ENCODE peak calls at places on chromosome X, in seven cellular contexts. G is suprapubic skin, H is sigmoid colon, Q is GM23338, U is upper lobe of left lung, A is transverse colon, E is prostate gland. K is an unnamed sample. For H3K4me1, the result is how much of the 10 kb centered on the place peaks cover.

GRCh38 chrX:111169141-111169540 is 73.2 kb downstream of the PAK3 start:
- DNase-seq in G (no peak), H (no peak), U (no peak), A (no peak), Q (no peak), E (no peak), K (no peak)

GRCh38 chrX:152991123-152991522 is 2.8 kb downstream of the PNMA5 start:
- DNase-seq in A (no peak), G (no peak), H (no peak), Q (no peak), U (no peak), E (no peak), K (no peak)

GRCh38 chrX:72545990-72546389 is 26.7 kb downstream of the HDAC8 start:
- DNase-seq in G (no peak), U (no peak), A (peak), E (no peak), Q (peak), H (no peak), K (no peak)

GRCh38 chrX:46408553-46409407 is 136.4 kb downstream of the ZNF674 start:
- DNase-seq in H (peak), Q (peak), G (peak), E (peak), A (peak), U (peak), K (no peak)

GRCh38 chrX:67544281-67544680 is 460 bp downstream of the AR start:
- DNase-seq in H (peak), E (peak), U (no peak), Q (peak), A (no peak), G (no peak), K (no peak)

GRCh38 chrX:114581528-114582263 is 2.2 kb upstream of the HTR2C start:
- DNase-seq in A (no peak), U (no peak), E (no peak), H (no peak), Q (peak), G (no peak), K (no peak)

GRCh38 chrX:45352588-45352987 is 151.9 kb upstream of the DIPK2B start:
- DNase-seq in G (no peak), E (no peak), A (no peak), U (no peak), Q (no peak), H (no peak), K (no peak)

GRCh38 chrX:150643958-150644357 is 49.2 kb upstream of the MTMR1 start:
- DNase-seq in H (no peak), U (no peak), E (no peak), G (no peak), Q (no peak), A (no peak), K (no peak)

GRCh38 chrX:123835661-123836371 is 24.0 kb upstream of the XIAP start:
- DNase-seq in A (peak), G (no peak), E (no peak), U (no peak), Q (no peak), H (no peak), K (no peak)

GRCh38 chrX:28888421-28888820 is 301.2 kb downstream of the IL1RAPL1 start:
- DNase-seq in E (no peak), Q (no peak), G (no peak), U (no peak), A (no peak), H (no peak), K (no peak)

DNA sequence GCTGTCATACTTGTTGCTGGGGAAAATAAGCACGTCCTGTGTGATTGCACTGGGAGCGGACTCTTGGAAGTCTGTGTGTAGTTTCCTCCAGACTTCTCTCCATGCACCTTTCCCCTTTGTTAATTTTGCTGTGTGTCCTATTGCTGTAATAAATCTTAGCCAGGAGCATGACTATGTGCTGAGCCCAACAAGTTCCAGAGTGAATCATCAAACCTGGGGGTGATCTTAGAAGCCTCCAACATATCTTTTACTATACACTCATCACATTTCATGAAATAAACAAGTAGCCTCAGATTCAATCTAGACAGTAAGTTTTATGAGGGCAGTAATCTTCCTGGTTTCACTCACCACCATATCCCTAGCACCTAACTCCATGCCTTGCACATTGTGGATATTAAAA is 43.3 kb upstream of the FGF13 start:
- DNase-seq in A (no peak), H (no peak), G (no peak), U (no peak), Q (no peak), E (no peak), K (no peak)
- H3K4me3 ChIP-seq in A (no peak), H (no peak), G (no peak), U (no peak), Q (no peak), E (no peak), K (no peak)

GRCh38 chrX:18949902-18950301 is 34.0 kb downstream of the PHKA2 start:
- DNase-seq in H (no peak), U (no peak), G (no peak), E (no peak), Q (no peak), A (no peak), K (no peak)

GRCh38 chrX:18951032-18951431 is 32.9 kb downstream of the PHKA2 start:
- DNase-seq in H (no peak), U (no peak), A (no peak), G (no peak), E (no peak), Q (peak), K (no peak)

GRCh38 chrX:18956322-18957032 is 27.4 kb downstream of the PHKA2 start:
- DNase-seq in U (no peak), A (no peak), Q (no peak), H (no peak), E (no peak), G (no peak), K (no peak)

DNA sequence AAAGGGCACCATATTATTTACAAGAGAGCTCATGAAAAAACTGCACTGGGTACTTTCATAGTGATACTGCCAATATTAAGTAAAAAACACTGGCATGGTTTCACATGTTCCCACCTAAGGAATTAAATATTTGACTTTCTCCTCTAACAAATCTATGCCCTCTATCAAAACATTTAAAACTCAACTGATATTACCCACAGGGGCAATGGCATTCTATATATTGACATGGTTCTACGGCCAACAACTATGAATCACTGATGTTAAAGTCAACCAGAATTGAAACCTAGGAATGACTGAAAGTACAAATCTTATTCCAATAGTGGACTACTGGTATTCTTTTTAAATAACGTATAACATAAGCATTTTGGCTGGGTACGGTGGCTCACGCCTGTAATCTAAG is 28.2 kb downstream of the PHKA2 start:
- DNase-seq in E (no peak), A (no peak), U (no peak), G (no peak), H (no peak), Q (no peak), K (no peak)
- TF ChIP-seq POLR2AphosphoS5 in E (no peak), A (no peak), U (no peak), G (no peak), H (no peak), Q (no peak), K (no peak)

GRCh38 chrX:83512111-83512510 is 4.0 kb downstream of the POU3F4 start:
- DNase-seq in H (no peak), U (no peak), E (no peak), G (no peak), A (no peak), Q (no peak), K (no peak)

GRCh38 chrX:83508526-83509245 is 596 bp downstream of the POU3F4 start:
- DNase-seq in U (no peak), E (no peak), H (no peak), A (no peak), G (no peak), Q (no peak), K (no peak)

GRCh38 chrX:83511208-83511607 is 3.1 kb downstream of the POU3F4 start:
- DNase-seq in G (no peak), H (no peak), Q (peak), E (no peak), A (no peak), U (no peak), K (no peak)

GRCh38 chrX:83509246-83509801 is 1.2 kb downstream of the POU3F4 start:
- DNase-seq in U (no peak), A (no peak), E (no peak), Q (no peak), G (no peak), H (no peak), K (no peak)

GRCh38 chrX:83510466-83511181 is 2.5 kb downstream of the POU3F4 start:
- DNase-seq in E (no peak), G (no peak), A (no peak), U (no peak), H (no peak), Q (peak), K (no peak)
- H3K4me1 ChIP-seq in E (under half), G (under half), A (under half), U (under half), H (under half), Q (under half), K (under half)

DNA sequence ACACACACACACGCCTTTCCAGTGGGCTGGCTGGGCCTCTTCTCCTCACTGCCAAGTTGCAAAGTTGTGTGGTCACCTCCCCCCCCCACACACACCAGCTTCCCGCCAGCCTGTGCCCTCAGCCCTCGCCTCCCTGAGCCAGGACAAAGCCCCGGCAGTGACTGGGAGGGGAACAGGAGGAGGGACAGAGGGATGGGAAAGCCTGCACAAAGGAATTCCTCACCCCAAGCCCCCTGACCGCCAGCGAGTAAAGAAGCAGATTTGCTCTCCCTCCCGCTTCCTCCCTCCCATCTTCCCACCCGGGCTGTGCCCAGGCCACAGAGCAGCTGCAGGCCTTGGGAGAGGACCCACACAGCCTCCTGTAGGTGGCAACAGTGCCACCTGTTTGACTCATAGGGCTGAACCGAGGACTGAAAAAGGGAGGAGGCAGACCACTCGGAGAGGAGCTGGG is at the start of gene GDPD2:
- DNase-seq in Q (peak), U (no peak), H (no peak), E (no peak), A (peak), G (no peak), K (no peak)
- H3K4me3 ChIP-seq in Q (peak), U (no peak), H (no peak), E (no peak), A (peak), G (peak), K (no peak)

DNA sequence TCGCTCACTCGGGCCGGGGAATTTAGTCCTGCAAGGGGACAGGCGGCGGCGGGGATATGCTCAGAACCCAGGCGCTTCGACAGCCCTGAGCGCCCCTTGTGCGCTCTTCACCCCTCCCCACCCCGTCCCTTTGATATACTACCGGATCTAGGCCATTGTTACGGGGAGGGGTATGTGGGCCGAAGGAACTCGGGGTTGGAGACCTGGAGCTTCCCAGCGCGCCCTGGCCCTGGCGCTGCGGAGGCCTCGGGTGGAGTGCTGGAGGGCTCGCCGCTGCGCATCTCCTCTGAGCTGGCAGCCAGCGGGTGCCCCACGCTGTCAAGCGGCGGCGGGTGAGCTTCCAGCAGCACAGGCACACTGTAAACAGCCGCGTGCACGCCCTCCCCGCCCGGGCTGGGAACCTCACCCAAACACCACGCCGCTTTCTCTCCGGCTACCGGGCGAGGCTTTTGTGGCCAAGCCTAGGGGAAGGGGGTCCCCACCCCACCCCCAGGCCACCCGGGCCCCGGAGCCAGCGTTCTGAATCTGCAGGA is 54.5 kb upstream of the BCOR start:
- DNase-seq in A (peak), Q (peak), E (peak), H (peak), G (no peak), U (no peak), K (no peak)
- TF ChIP-seq POLR2AphosphoS5 in A (no peak), Q (no peak), E (no peak), H (no peak), G (no peak), U (no peak), K (no peak)

GRCh38 chrX:32538554-32538953 is 672.8 kb downstream of the DMD start:
- DNase-seq in G (no peak), H (no peak), U (no peak), A (no peak), E (no peak), Q (no peak), K (no peak)
- H3K4me1 ChIP-seq in G (under half), H (under half), U (under half), A (under half), E (under half), Q (under half), K (under half)

GRCh38 chrX:10110984-10111363 is 45.8 kb upstream of the CLCN4 start:
- DNase-seq in G (no peak), Q (no peak), H (no peak), U (no peak), E (no peak), A (no peak), K (no peak)
- H3K4me3 ChIP-seq in G (no peak), Q (no peak), H (no peak), U (no peak), E (no peak), A (no peak), K (no peak)

DNA sequence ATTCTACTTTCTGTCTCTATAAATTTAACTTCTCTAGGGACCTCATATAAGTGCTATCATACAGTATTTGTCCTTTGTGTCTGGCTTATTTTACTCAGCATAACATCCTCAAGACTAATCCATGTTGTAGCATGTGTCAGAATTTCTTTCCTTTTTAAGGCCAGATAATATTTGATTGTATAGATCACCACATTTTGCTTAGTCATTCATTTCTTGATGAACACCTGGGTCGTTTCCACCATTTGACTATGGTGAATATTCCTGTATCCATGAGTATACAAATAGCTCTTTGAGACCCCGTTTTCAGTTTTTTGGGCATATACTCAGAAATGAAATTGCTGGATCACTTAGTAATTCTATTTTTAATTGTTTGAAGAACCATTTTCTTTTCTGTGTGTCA is 12.0 kb downstream of the CNGA2 start:
- DNase-seq in A (no peak), E (no peak), H (no peak), G (no peak), Q (no peak), U (no peak), K (no peak)
- TF ChIP-seq POLR2AphosphoS5 in A (no peak), E (no peak), H (no peak), G (no peak), Q (no peak), U (no peak), K (no peak)

K was measured in vagina.